ENCODE peak calls at places on chromosomes 1 and 21, in nine cellular contexts. X is ovary, P is stomach, M is A549, A is tibial nerve, W is heart left ventricle, L is GM12878, G is adrenal gland, D is IMR-90. N is an unnamed sample.

GRCh38 chr1:36369061-36369470 is 16.7 kb downstream of the STK40 start:
- DNase-seq in X (peak), P (peak), M (peak), A (peak), W (peak), L (no peak), G (peak), D (peak), N (peak)

GRCh38 chr1:225471453-225472301 is 43.8 kb upstream of the LBR start:
- DNase-seq in X (no peak), P (no peak), M (no peak), A (no peak), W (no peak), L (no peak), G (peak), D (no peak), N (peak)

GRCh38 chr1:6378096-6378746 is 15.3 kb downstream of the ACOT7 start:
- DNase-seq in X (no peak), P (no peak), M (no peak), A (no peak), W (no peak), L (no peak), G (no peak), D (no peak), N (no peak)

GRCh38 chr21:37914211-37914900 is 1.9 kb downstream of the KCNJ6 start:
- DNase-seq in X (no peak), P (no peak), M (no peak), A (no peak), W (no peak), L (no peak), G (no peak), D (peak), N (no peak)

GRCh38 chr1:153680120-153680403 is 1.6 kb downstream of the NPR1 start:
- DNase-seq in X (no peak), P (no peak), M (no peak), A (no peak), W (no peak), L (no peak), G (no peak), D (no peak), N (no peak)

GRCh38 chr1:212760126-212760823 is 31.3 kb downstream of the NSL1 start:
- DNase-seq in X (no peak), P (no peak), M (peak), A (no peak), W (no peak), L (no peak), G (no peak), D (no peak), N (no peak)

GRCh38 chr1:153535664-153536585 is at the start of gene S100A6:
- DNase-seq in X (peak), P (peak), M (peak), A (peak), W (peak), L (no peak), G (peak), D (peak), N (peak)

GRCh38 chr1:225426395-225427248 is 1.2 kb downstream of the LBR start:
- DNase-seq in X (peak), P (no peak), M (peak), A (peak), W (no peak), L (no peak), G (no peak), D (peak), N (peak)

GRCh38 chr1:53172751-53173498 is 23.7 kb upstream of the CPT2 start:
- DNase-seq in X (no peak), P (no peak), M (peak), A (no peak), W (no peak), L (no peak), G (no peak), D (no peak), N (no peak)

GRCh38 chr1:189880135-189880534 is 597.5 kb downstream of the BRINP3 start:
- DNase-seq in X (no peak), P (no peak), M (no peak), A (no peak), W (no peak), L (no peak), G (no peak), D (no peak), N (no peak)

GRCh38 chr1:234989479-234990327 is 138.9 kb downstream of the TOMM20 start:
- DNase-seq in X (no peak), P (no peak), M (no peak), A (no peak), W (no peak), L (no peak), G (no peak), D (no peak), N (peak)

GRCh38 chr1:234149217-234149616 is 224.0 kb upstream of the COA6 start:
- DNase-seq in X (no peak), P (no peak), M (no peak), A (no peak), W (no peak), L (no peak), G (no peak), D (peak), N (no peak)

GRCh38 chr1:1877852-1878436 is 12.9 kb downstream of the GNB1 start:
- DNase-seq in X (no peak), P (no peak), M (no peak), A (no peak), W (no peak), L (no peak), G (no peak), D (no peak), N (no peak)

GRCh38 chr1:10714337-10715114 is 81.9 kb downstream of the CASZ1 start:
- DNase-seq in X (no peak), P (peak), M (no peak), A (no peak), W (peak), L (no peak), G (no peak), D (no peak), N (no peak)

GRCh38 chr1:8384577-8384976 is 66.7 kb downstream of the SLC45A1 start:
- DNase-seq in X (no peak), P (no peak), M (no peak), A (no peak), W (no peak), L (no peak), G (no peak), D (no peak), N (no peak)

GRCh38 chr1:178921499-178921898 is 50.6 kb upstream of the ANGPTL1 start:
- DNase-seq in X (no peak), P (no peak), M (no peak), A (no peak), W (no peak), L (no peak), G (no peak), D (no peak), N (no peak)

GRCh38 chr1:30911061-30911954 is 2.8 kb upstream of the SDC3 start:
- DNase-seq in X (peak), P (peak), M (peak), A (peak), W (peak), L (no peak), G (peak), D (peak), N (peak)

GRCh38 chr1:228180271-228180987 is 14.8 kb downstream of the IBA57 start:
- DNase-seq in X (no peak), P (no peak), M (peak), A (no peak), W (no peak), L (no peak), G (no peak), D (no peak), N (peak)

DNA sequence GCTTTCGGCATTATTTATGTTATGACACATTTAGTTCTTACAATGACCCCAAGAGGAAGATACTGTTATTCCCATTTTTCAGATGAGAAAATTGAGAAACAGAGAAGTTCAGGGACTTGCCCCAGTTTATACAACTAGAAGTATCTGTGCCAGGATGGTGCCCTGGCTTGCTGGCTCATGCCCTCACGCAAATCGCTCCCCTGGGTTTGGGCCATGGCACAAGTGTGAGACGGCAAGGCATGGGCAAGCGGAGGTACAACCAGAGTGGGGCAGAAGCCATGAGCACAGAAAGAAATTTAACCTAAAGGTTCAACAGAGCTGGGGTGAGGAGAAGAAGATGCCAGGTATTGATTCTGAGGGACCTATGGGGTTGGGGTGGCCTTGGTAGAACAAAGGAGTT is 469.8 kb downstream of the DSCAM start:
- DNase-seq in X (no peak), P (no peak), M (no peak), A (no peak), W (no peak), L (no peak), G (no peak), D (no peak), N (no peak)
- H3K27ac ChIP-seq in X (no peak), P (no peak), M (no peak), A (no peak), W (no peak), L (no peak), G (no peak), D (no peak), N (no peak)

GRCh38 chr1:93877529-93877928 is 1.5 kb downstream of the DNTTIP2 start:
- DNase-seq in X (no peak), P (no peak), M (no peak), A (no peak), W (no peak), L (no peak), G (no peak), D (no peak), N (no peak)

GRCh38 chr1:93880731-93881130 is 1.7 kb upstream of the DNTTIP2 start:
- DNase-seq in X (no peak), P (no peak), M (no peak), A (no peak), W (no peak), L (no peak), G (no peak), D (peak), N (no peak)

GRCh38 chr1:93876284-93876683 is 2.7 kb downstream of the DNTTIP2 start:
- DNase-seq in X (no peak), P (no peak), M (no peak), A (no peak), W (no peak), L (no peak), G (no peak), D (no peak), N (no peak)

GRCh38 chr1:93878501-93878888 is 511 bp downstream of the DNTTIP2 start:
- DNase-seq in X (peak), P (peak), M (peak), A (peak), W (peak), L (no peak), G (peak), D (peak), N (peak)

DNA sequence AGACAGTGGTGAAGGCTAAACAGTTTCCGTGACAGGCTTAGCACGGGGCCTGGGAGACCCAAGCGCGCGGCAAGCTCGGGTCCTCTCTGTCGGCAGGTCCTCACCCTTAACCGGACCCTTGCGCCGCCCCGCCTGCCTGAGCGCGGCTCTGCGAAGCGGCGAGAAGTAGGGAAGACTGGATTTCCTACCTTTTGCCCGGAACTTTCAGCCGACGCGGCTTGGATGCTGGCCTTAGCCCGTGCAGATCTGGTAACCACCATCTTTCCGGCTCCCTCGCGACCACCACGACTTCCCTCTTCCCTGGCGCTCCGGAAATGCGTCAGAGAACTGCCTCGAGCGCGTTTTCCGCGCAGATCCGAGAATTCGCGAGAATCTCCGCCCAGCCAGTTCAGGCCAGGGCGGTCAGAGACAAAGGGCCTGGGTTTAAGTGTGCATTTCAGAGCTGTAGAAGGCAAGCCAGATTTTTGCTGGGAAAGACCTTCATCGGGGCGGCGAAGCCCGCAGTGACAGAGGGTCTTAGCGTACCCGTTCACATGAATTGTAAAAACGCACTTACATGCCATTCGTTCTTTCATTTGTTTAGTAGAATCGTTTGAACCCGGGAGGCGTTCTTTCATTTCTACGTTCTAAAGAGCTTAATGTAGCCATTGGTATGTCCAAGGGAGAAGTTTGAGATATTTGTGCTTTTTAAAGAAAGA is at the start of gene DNTTIP2:
- DNase-seq in X (peak), P (peak), M (peak), A (peak), W (peak), L (peak), G (peak), D (peak), N (peak)
- TF ChIP-seq POLR2A in X (peak), P (peak), M (peak), A (peak), W (no peak), L (peak), G (peak), D (peak), N (peak)

GRCh38 chr1:210532223-210532598 is 203.5 kb downstream of the HHAT start:
- DNase-seq in X (no peak), P (no peak), M (no peak), A (no peak), W (no peak), L (no peak), G (no peak), D (no peak), N (no peak)
- H3K27ac ChIP-seq in X (no peak), P (no peak), M (no peak), A (no peak), W (no peak), L (no peak), G (no peak), D (no peak), N (no peak)

GRCh38 chr1:92298573-92299476 is at the start of the genes GLMN and RPAP2:
- DNase-seq in X (peak), P (peak), M (peak), A (peak), W (peak), L (peak), G (peak), D (peak), N (peak)
- TF ChIP-seq POLR2A in X (peak), P (peak), M (peak), A (peak), W (peak), L (peak), G (peak), D (peak), N (peak)

GRCh38 chr1:180081474-180081873 is 73.2 kb upstream of the QSOX1 start:
- DNase-seq in X (no peak), P (no peak), M (no peak), A (no peak), W (no peak), L (no peak), G (no peak), D (no peak), N (no peak)
- H3K27ac ChIP-seq in X (no peak), P (no peak), M (no peak), A (no peak), W (no peak), L (no peak), G (no peak), D (no peak), N (no peak)

DNA sequence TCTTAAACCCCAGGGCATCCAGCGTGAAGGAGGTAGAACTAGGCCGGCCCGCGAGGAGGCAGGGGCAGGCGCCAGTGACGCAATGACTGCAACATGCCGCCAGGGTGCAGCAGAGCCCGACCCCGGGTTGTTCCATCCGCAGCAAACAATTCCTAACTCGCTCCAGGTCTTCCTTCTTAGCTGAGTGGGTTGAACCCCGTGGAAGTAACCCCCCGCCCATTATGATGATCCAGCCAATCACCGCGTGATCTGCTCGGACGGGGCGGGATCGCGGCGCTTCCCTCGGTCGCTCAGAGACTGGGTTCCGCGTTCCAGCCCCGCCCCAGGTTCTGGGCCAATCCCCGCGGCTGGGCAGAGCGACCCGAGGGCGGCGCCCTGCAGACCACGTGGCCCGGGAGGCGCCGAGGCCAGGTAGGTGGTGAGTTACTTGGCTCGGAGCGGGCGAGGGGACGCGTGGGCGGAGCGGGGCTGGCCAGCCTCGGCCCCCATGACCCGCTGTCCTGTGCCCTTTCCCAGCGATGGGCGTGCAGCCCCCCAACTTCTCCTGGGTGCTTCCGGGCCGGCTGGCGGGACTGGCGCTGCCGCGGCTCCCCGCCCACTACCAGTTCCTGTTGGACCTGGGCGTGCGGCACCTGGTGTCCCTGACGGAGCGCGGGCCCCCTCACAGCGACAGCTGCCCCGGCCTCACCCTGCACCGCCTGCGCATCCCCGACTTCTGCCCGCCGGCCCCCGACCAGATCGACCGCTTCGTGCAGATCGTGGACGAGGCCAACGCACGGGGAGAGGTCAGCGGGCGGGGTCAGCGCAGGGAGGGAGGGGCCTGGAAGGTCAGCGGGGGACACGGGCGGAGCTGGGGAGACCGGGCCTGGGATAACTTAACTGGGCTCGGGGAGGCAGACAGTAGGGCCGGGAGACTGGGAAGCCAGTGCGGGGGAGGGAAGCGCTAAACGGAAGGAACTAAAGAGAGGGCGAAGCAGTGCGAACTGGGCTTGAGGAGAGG is at the start of gene DUSP23:
- DNase-seq in X (peak), P (peak), M (peak), A (peak), W (peak), L (peak), G (peak), D (peak), N (peak)
- TF ChIP-seq POLR2A in X (peak), P (peak), M (peak), A (peak), W (no peak), L (peak), G (peak), D (no peak), N (peak)

GRCh38 chr1:81937791-81938450 is 137.2 kb downstream of the ADGRL2 start:
- DNase-seq in X (no peak), P (no peak), M (no peak), A (no peak), W (no peak), L (no peak), G (no peak), D (no peak), N (no peak)
- H3K27ac ChIP-seq in X (peak), P (no peak), M (no peak), A (no peak), W (peak), L (no peak), G (no peak), D (no peak), N (no peak)